ENCODE peak calls at places on chromosomes 7 and 10, in five cellular contexts. R is brain microvascular endothelial cell; V is GM12865; S is omental fat pad; A is CD8-positive, alpha-beta T cell. I is an unnamed sample.

GRCh38 chr10:48400129-48400849 is 93.8 kb downstream of the MAPK8 start:
- DNase-seq in A (no peak), R (no peak), V (no peak), S (no peak), I (no peak)

GRCh38 chr7:28587211-28587610 is 174.9 kb downstream of the CREB5 start:
- DNase-seq in R (no peak), V (no peak), A (no peak), S (no peak), I (no peak)

GRCh38 chr10:71225291-71226058 is 13.1 kb downstream of the UNC5B start:
- DNase-seq in V (no peak), R (no peak), A (no peak), S (no peak), I (no peak)

GRCh38 chr7:110003827-110004226 is 1087.1 kb upstream of the LRRN3 start:
- DNase-seq in A (no peak), V (no peak), R (no peak), S (no peak), I (no peak)

GRCh38 chr10:80152820-80153219 is 20.3 kb downstream of the PLAC9 start:
- DNase-seq in S (no peak), R (no peak), A (no peak), V (no peak), I (no peak)

GRCh38 chr10:15738237-15738928 is 18.7 kb upstream of the ITGA8 start:
- DNase-seq in R (peak), S (no peak), V (no peak), A (no peak), I (no peak)

GRCh38 chr7:77409739-77410545 is 6.2 kb downstream of the GSAP start:
- DNase-seq in R (peak), A (no peak), S (no peak), V (no peak), I (no peak)

GRCh38 chr10:55169509-55169908 is 368.5 kb upstream of the PCDH15 start:
- DNase-seq in V (no peak), S (no peak), A (no peak), R (no peak), I (no peak)

GRCh38 chr10:12042409-12042796 is 206 bp downstream of the UPF2 start:
- DNase-seq in S (no peak), A (peak), V (peak), R (no peak), I (peak)

GRCh38 chr10:7015457-7015856 is 395.4 kb downstream of the SFMBT2 start:
- DNase-seq in V (no peak), A (no peak), S (no peak), R (no peak), I (no peak)

GRCh38 chr10:89805599-89806013 is 104.2 kb downstream of the KIF20B start:
- DNase-seq in R (peak), V (peak), A (no peak), S (no peak), I (no peak)

GRCh38 chr10:113454341-113455061 is 98.4 kb upstream of the HABP2 start:
- DNase-seq in S (no peak), R (peak), V (peak), A (no peak), I (peak)

GRCh38 chr7:66845382-66846095 is 75.5 kb upstream of the TMEM248 start:
- DNase-seq in R (no peak), V (no peak), A (no peak), S (no peak), I (no peak)

GRCh38 chr10:70433581-70434280 is 7.8 kb downstream of the NODAL start:
- DNase-seq in R (no peak), V (no peak), S (no peak), A (no peak), I (no peak)

GRCh38 chr10:131750973-131751826 is 149.6 kb upstream of the PPP2R2D start:
- DNase-seq in R (no peak), V (no peak), A (no peak), S (no peak), I (no peak)

GRCh38 chr10:9038146-9038714 is 983.7 kb downstream of the GATA3 start:
- DNase-seq in S (no peak), R (no peak), V (no peak), A (no peak), I (no peak)

GRCh38 chr7:99001482-99002145 is 123.3 kb downstream of the TRRAP start:
- DNase-seq in R (peak), V (no peak), S (no peak), A (no peak), I (no peak)

GRCh38 chr7:50739744-50740455 is 42.8 kb downstream of the GRB10 start:
- DNase-seq in S (no peak), R (no peak), A (peak), V (peak), I (no peak)

GRCh38 chr10:132248455-132249231 is 59.1 kb downstream of the STK32C start:
- DNase-seq in S (no peak), R (no peak), A (no peak), V (no peak), I (peak)

GRCh38 chr10:45647118-45647517 is 25.5 kb downstream of the ZFAND4 start:
- DNase-seq in S (no peak), R (no peak), A (no peak), V (no peak), I (no peak)

GRCh38 chr10:76393875-76394706 is 962.7 kb downstream of the LRMDA start:
- DNase-seq in R (peak), V (no peak), S (no peak), A (no peak), I (no peak)

GRCh38 chr7:50827281-50827680 is 44.6 kb upstream of the GRB10 start:
- DNase-seq in S (no peak), V (no peak), A (no peak), R (no peak), I (no peak)

GRCh38 chr7:32043688-32044087 is 26.5 kb downstream of the PDE1C start:
- DNase-seq in R (peak), V (peak), A (no peak), S (no peak), I (no peak)

GRCh38 chr10:124732931-124733536 is 11.1 kb downstream of the FAM53B start:
- DNase-seq in R (peak), A (no peak), V (peak), S (no peak), I (no peak)

GRCh38 chr7:47574473-47575328 is 7.2 kb downstream of the TNS3 start:
- DNase-seq in V (peak), R (no peak), A (no peak), S (no peak), I (no peak)

GRCh38 chr10:109616356-109616755 is 307.0 kb downstream of the XPNPEP1 start:
- DNase-seq in A (no peak), V (no peak), R (no peak), S (no peak), I (no peak)

GRCh38 chr10:23448802-23449570 is 10.1 kb downstream of the OTUD1 start:
- DNase-seq in R (no peak), A (no peak), V (peak), S (no peak), I (no peak)

GRCh38 chr10:80539421-80539999 is 1.8 kb downstream of the SH2D4B start:
- DNase-seq in R (no peak), A (no peak), S (no peak), V (peak), I (no peak)

GRCh38 chr7:71566991-71567390 is 435.0 kb downstream of the GALNT17 start:
- DNase-seq in S (no peak), A (no peak), R (no peak), V (no peak), I (no peak)

GRCh38 chr7:37698271-37698670 is 14.7 kb downstream of the GPR141 start:
- DNase-seq in A (no peak), V (peak), R (no peak), S (no peak), I (no peak)

GRCh38 chr10:122196218-122196617 is 74.9 kb upstream of the BTBD16 start:
- DNase-seq in R (no peak), V (no peak), S (no peak), A (no peak), I (no peak)

GRCh38 chr7:2643386-2644229 is 11.8 kb downstream of the TTYH3 start:
- DNase-seq in S (no peak), V (peak), A (no peak), R (no peak), I (no peak)

GRCh38 chr7:27606270-27607209 is 56.1 kb downstream of the HIBADH start:
- DNase-seq in R (peak), S (no peak), V (no peak), A (no peak), I (no peak)

GRCh38 chr7:139950881-139951525 is 111.7 kb downstream of the PARP12 start:
- DNase-seq in R (no peak), A (no peak), S (no peak), V (no peak), I (no peak)

GRCh38 chr10:50622497-50623298 is 1.1 kb downstream of the SGMS1 start:
- DNase-seq in R (peak), V (no peak), S (no peak), A (no peak), I (peak)

GRCh38 chr7:110168010-110168409 is 922.9 kb upstream of the LRRN3 start:
- DNase-seq in R (no peak), V (no peak), A (no peak), S (no peak), I (no peak)

GRCh38 chr10:75261813-75262725 is 26.3 kb upstream of the COMTD1 start:
- DNase-seq in A (no peak), V (no peak), S (no peak), R (no peak), I (no peak)

GRCh38 chr10:121961456-121961855 is 13.6 kb downstream of the NSMCE4A start:
- DNase-seq in A (no peak), R (no peak), V (no peak), S (no peak), I (no peak)

GRCh38 chr7:43942997-43943701 is 16.9 kb downstream of the UBE2D4 start:
- DNase-seq in R (no peak), S (no peak), A (no peak), V (no peak), I (no peak)
- TF ChIP-seq CTCF in R (peak), S (no peak), A (no peak), V (no peak), I (peak)

DNA sequence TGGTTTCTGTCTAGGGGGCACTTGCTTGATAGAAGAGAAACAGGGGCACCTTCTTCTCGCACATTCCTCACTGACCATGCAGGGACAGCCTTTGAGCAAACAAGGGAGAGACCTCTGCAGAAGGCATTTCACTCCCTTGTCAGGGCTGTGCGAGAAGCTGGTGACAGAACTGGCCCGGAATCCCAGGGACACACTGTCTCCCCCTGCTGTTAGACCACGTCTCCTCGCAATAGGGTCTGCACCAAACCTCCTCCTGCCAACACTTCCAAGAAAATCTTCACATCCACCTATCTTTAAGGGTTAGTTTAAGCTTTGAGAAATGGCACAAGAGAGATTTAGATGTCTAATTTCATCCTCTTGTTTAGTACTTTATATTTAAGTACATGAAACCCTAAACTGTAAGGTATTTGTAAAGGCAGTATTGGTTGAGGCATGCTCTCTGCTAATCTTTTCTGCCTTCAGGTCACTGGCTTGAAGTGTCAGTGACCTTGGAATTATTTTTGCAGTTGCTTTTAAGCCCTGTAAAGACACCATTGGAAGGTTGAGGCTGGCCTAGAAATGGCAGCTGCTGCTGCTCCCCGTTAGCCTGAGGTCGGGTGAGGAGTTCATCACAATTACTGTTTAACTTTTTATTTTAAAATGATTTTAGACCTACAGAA is 37.0 kb downstream of the RBM20 start:
- DNase-seq in A (no peak), S (no peak), V (peak), R (peak), I (peak)
- TF ChIP-seq CTCF in A (peak), S (no peak), V (peak), R (peak), I (peak)

GRCh38 chr7:29946428-29947186 is 43.0 kb downstream of the SCRN1 start:
- DNase-seq in V (peak), A (no peak), S (no peak), R (no peak), I (no peak)
- TF ChIP-seq CTCF in V (peak), A (no peak), S (no peak), R (peak), I (peak)

GRCh38 chr10:37436361-37436760 is 311.0 kb downstream of the ANKRD30A start:
- DNase-seq in A (no peak), S (no peak), V (no peak), R (no peak), I (no peak)

DNA sequence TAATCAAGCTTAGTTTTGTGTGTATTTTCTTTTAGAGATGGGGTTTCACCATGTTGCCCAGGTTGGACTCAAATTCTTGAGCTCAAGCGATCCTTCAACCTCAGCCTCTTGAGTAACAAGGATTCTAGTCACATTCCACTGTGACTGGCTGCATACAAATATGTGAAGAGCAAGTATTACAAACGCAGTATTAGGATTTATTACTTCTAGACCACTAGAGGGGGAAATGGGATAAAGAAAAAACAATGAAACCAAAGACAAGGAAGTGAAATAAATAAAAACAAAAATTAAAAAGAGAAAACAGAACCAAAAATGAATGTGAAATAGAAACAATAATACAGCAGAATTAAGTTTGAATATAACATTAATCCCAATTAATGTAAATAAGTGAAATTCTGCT is 308.7 kb downstream of the ANKRD30A start:
- DNase-seq in V (peak), S (no peak), A (no peak), R (no peak), I (no peak)
- TF ChIP-seq CTCF in V (no peak), S (no peak), A (no peak), R (no peak), I (no peak)

DNA sequence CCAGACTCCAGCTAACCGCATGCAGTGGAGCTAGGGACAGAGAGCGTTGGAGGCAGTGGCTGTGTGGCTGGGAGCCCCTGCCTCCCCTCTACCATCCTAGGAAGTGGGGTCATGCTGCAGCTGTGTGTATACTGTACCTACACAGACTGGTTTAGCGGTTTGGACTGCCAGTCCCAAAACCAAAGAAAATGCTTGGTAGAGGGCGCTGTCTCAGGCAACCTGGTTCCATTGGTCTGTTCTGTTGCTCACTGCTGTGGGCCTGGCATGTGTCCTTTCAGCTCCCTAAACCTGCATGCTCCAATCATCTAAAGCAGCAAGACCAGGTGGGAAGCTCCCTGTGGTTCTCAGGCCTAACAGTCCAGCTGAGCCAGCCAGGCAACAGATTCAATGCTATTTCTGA is 4.5 kb downstream of the RBP4 start:
- DNase-seq in A (no peak), S (no peak), V (no peak), R (no peak), I (no peak)
- TF ChIP-seq CTCF in A (no peak), S (no peak), V (no peak), R (peak), I (no peak)

I was measured in progenitor cell of endocrine pancreas.